ENCODE peak calls at places on chromosomes 16 and 17, in seven cellular contexts. One of them, this sample, is unnamed.
A peak's percentile ranks its signal among the peaks of the same experiment; 100 is the strongest.

GRCh38 chr16:24075929-24076716 is 180.0 kb upstream of the CACNG3 start:
- DNase-seq in IMR-90: no peak
- DNase-seq in tibial artery: no peak
- DNase-seq in naive thymus-derived CD4-positive, alpha-beta T cell: no peak
- DNase-seq in mesendoderm: peak; percentile 93
- DNase-seq in GM23248: peak; percentile 2
- DNase-seq in adrenal gland: no peak
- DNase-seq in this sample: no peak

GRCh38 chr16:1997591-1998359 is 8.0 kb downstream of the SYNGR3 start:
- DNase-seq in IMR-90: peak; percentile 75
- DNase-seq in tibial artery: no peak
- DNase-seq in naive thymus-derived CD4-positive, alpha-beta T cell: no peak
- DNase-seq in mesendoderm: no peak
- DNase-seq in GM23248: peak; percentile 82
- DNase-seq in adrenal gland: no peak
- DNase-seq in this sample: no peak

GRCh38 chr17:56523042-56523441 is 70.5 kb upstream of the NOG start:
- DNase-seq in IMR-90: no peak
- DNase-seq in tibial artery: no peak
- DNase-seq in naive thymus-derived CD4-positive, alpha-beta T cell: no peak
- DNase-seq in mesendoderm: no peak
- DNase-seq in GM23248: no peak
- DNase-seq in adrenal gland: no peak
- DNase-seq in this sample: no peak

GRCh38 chr16:12419987-12420386 is 383.7 kb downstream of the CPPED1 start:
- DNase-seq in IMR-90: no peak
- DNase-seq in tibial artery: no peak
- DNase-seq in naive thymus-derived CD4-positive, alpha-beta T cell: no peak
- DNase-seq in mesendoderm: no peak
- DNase-seq in GM23248: no peak
- DNase-seq in adrenal gland: no peak
- DNase-seq in this sample: no peak

GRCh38 chr16:81394416-81394815 is 50.2 kb upstream of the CMIP start:
- DNase-seq in IMR-90: no peak
- DNase-seq in tibial artery: peak; percentile 55
- DNase-seq in naive thymus-derived CD4-positive, alpha-beta T cell: no peak
- DNase-seq in mesendoderm: no peak
- DNase-seq in GM23248: no peak
- DNase-seq in adrenal gland: no peak
- DNase-seq in this sample: no peak

GRCh38 chr16:8867483-8868271 is 1.1 kb downstream of the CARHSP1 start:
- DNase-seq in IMR-90: no peak
- DNase-seq in tibial artery: peak; percentile 80
- DNase-seq in naive thymus-derived CD4-positive, alpha-beta T cell: peak; percentile 36
- DNase-seq in mesendoderm: peak; percentile 65
- DNase-seq in GM23248: peak; percentile 60
- DNase-seq in adrenal gland: peak; percentile 70
- DNase-seq in this sample: peak; percentile 33

GRCh38 chr17:74161501-74161850 is 42.0 kb upstream of the RPL38 start:
- DNase-seq in IMR-90: no peak
- DNase-seq in tibial artery: peak; percentile 9
- DNase-seq in naive thymus-derived CD4-positive, alpha-beta T cell: no peak
- DNase-seq in mesendoderm: no peak
- DNase-seq in GM23248: no peak
- DNase-seq in adrenal gland: no peak
- DNase-seq in this sample: no peak

GRCh38 chr16:24775455-24775854 is 46.0 kb downstream of the TNRC6A start:
- DNase-seq in IMR-90: peak; percentile 37
- DNase-seq in tibial artery: no peak
- DNase-seq in naive thymus-derived CD4-positive, alpha-beta T cell: no peak
- DNase-seq in mesendoderm: no peak
- DNase-seq in GM23248: peak; percentile 48
- DNase-seq in adrenal gland: peak; percentile 58
- DNase-seq in this sample: no peak

GRCh38 chr17:45093444-45094110 is 32.5 kb downstream of the NMT1 start:
- DNase-seq in IMR-90: no peak
- DNase-seq in tibial artery: peak; percentile 79
- DNase-seq in naive thymus-derived CD4-positive, alpha-beta T cell: no peak
- DNase-seq in mesendoderm: no peak
- DNase-seq in GM23248: peak; percentile 44
- DNase-seq in adrenal gland: peak; percentile 49
- DNase-seq in this sample: no peak

GRCh38 chr16:2835638-2836493 is 5.8 kb downstream of the ZG16B start:
- DNase-seq in IMR-90: peak; percentile 98
- DNase-seq in tibial artery: no peak
- DNase-seq in naive thymus-derived CD4-positive, alpha-beta T cell: no peak
- DNase-seq in mesendoderm: peak; percentile 99
- DNase-seq in GM23248: peak; percentile 93
- DNase-seq in adrenal gland: no peak
- DNase-seq in this sample: no peak

GRCh38 chr17:31095239-31096105 is 695 bp downstream of the NF1 start:
- DNase-seq in IMR-90: peak; percentile 47
- DNase-seq in tibial artery: peak; percentile 74
- DNase-seq in naive thymus-derived CD4-positive, alpha-beta T cell: peak; percentile 49
- DNase-seq in mesendoderm: peak; percentile 89
- DNase-seq in GM23248: peak; percentile 78
- DNase-seq in adrenal gland: peak; percentile 56
- DNase-seq in this sample: peak; percentile 39

GRCh38 chr16:15055141-15056053 is 477 bp downstream of the NTAN1 start:
- DNase-seq in IMR-90: peak; percentile 23
- DNase-seq in tibial artery: peak; percentile 66
- DNase-seq in naive thymus-derived CD4-positive, alpha-beta T cell: no peak
- DNase-seq in mesendoderm: peak; percentile 71
- DNase-seq in GM23248: peak; percentile 63
- DNase-seq in adrenal gland: peak; percentile 59
- DNase-seq in this sample: peak; percentile 77

GRCh38 chr16:31333686-31334649 is 21.0 kb upstream of the ITGAX start:
- DNase-seq in IMR-90: peak; percentile 13
- DNase-seq in tibial artery: no peak
- DNase-seq in naive thymus-derived CD4-positive, alpha-beta T cell: no peak
- DNase-seq in mesendoderm: peak; percentile 76
- DNase-seq in GM23248: peak; percentile 24
- DNase-seq in adrenal gland: no peak
- DNase-seq in this sample: peak; percentile 60

GRCh38 chr17:50558955-50559614 is 1.4 kb upstream of the CACNA1G start:
- DNase-seq in IMR-90: no peak
- DNase-seq in tibial artery: no peak
- DNase-seq in naive thymus-derived CD4-positive, alpha-beta T cell: no peak
- DNase-seq in mesendoderm: peak; percentile 85
- DNase-seq in GM23248: no peak
- DNase-seq in adrenal gland: no peak
- DNase-seq in this sample: no peak

DNA sequence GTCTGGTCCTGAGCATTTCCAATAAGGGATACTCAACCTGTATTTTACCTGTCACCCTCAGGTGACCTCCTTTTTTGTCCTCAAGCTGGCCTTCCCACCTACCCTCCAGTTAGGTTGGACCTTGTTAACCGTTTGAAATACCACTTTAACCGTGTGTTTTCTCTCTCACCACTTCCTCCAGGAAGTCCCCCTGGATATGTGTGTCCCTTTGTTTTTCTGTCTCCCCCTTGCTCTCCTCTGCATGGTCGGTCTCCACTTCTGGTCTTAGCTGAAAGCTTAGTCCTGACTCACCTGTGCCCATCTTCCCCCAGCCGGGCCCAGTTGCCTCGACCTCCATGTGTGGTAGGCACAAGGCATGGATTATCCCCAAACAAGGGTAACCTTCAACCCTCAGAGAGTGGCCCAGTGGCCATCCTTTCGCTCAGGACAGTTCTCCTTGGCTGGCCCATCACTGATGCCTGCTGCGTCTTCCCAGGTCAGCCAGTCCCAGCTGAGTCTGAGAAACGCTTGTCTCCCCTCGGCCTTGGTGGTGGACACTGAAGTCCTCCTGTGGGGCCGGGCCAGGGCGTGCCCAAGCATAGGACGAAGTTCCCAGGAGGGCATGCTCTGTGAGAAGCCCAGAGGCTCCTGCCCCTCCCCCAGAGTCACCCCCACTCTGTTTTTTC is 20.0 kb downstream of the LASP1 start:
- DNase-seq in IMR-90: no peak
- DNase-seq in tibial artery: no peak
- DNase-seq in naive thymus-derived CD4-positive, alpha-beta T cell: no peak
- DNase-seq in mesendoderm: no peak
- DNase-seq in GM23248: no peak
- DNase-seq in adrenal gland: no peak
- DNase-seq in this sample: no peak
- H3K4me3 ChIP-seq in IMR-90: no peak overlapping the region
- H3K4me3 ChIP-seq in tibial artery: no peak overlapping the region
- H3K4me3 ChIP-seq in naive thymus-derived CD4-positive, alpha-beta T cell: no peak overlapping the region
- H3K4me3 ChIP-seq in mesendoderm: no peak overlapping the region
- H3K4me3 ChIP-seq in GM23248: no peak overlapping the region
- H3K4me3 ChIP-seq in adrenal gland: no peak overlapping the region
- H3K4me3 ChIP-seq in this sample: no peak overlapping the region

GRCh38 chr16:51596247-51596646 is 445.2 kb upstream of the SALL1 start:
- DNase-seq in IMR-90: no peak
- DNase-seq in tibial artery: no peak
- DNase-seq in naive thymus-derived CD4-positive, alpha-beta T cell: no peak
- DNase-seq in mesendoderm: no peak
- DNase-seq in GM23248: no peak
- DNase-seq in adrenal gland: no peak
- DNase-seq in this sample: no peak
- H3K4me1 ChIP-seq in IMR-90: no peaks in the 10 kb centered on the region
- H3K4me1 ChIP-seq in tibial artery: no peaks in the 10 kb centered on the region
- H3K4me1 ChIP-seq in naive thymus-derived CD4-positive, alpha-beta T cell: no peaks in the 10 kb centered on the region
- H3K4me1 ChIP-seq in mesendoderm: peaks cover 2% of the 10 kb centered on the region
- H3K4me1 ChIP-seq in GM23248: no peaks in the 10 kb centered on the region
- H3K4me1 ChIP-seq in adrenal gland: no peaks in the 10 kb centered on the region
- H3K4me1 ChIP-seq in this sample: no peaks in the 10 kb centered on the region

GRCh38 chr16:57130950-57131321 is 38.6 kb downstream of the CPNE2 start:
- DNase-seq in IMR-90: no peak
- DNase-seq in tibial artery: no peak
- DNase-seq in naive thymus-derived CD4-positive, alpha-beta T cell: no peak
- DNase-seq in mesendoderm: no peak
- DNase-seq in GM23248: no peak
- DNase-seq in adrenal gland: no peak
- DNase-seq in this sample: no peak

GRCh38 chr16:57131351-57131970 is 39.1 kb downstream of the CPNE2 start:
- DNase-seq in IMR-90: no peak
- DNase-seq in tibial artery: no peak
- DNase-seq in naive thymus-derived CD4-positive, alpha-beta T cell: no peak
- DNase-seq in mesendoderm: no peak
- DNase-seq in GM23248: no peak
- DNase-seq in adrenal gland: no peak
- DNase-seq in this sample: no peak

GRCh38 chr16:57133911-57134310 is 41.5 kb downstream of the CPNE2 start:
- DNase-seq in IMR-90: no peak
- DNase-seq in tibial artery: no peak
- DNase-seq in naive thymus-derived CD4-positive, alpha-beta T cell: no peak
- DNase-seq in mesendoderm: no peak
- DNase-seq in GM23248: no peak
- DNase-seq in adrenal gland: no peak
- DNase-seq in this sample: no peak

GRCh38 chr16:57133101-57133500 is 40.7 kb downstream of the CPNE2 start:
- DNase-seq in IMR-90: no peak
- DNase-seq in tibial artery: no peak
- DNase-seq in naive thymus-derived CD4-positive, alpha-beta T cell: no peak
- DNase-seq in mesendoderm: no peak
- DNase-seq in GM23248: no peak
- DNase-seq in adrenal gland: no peak
- DNase-seq in this sample: no peak

DNA sequence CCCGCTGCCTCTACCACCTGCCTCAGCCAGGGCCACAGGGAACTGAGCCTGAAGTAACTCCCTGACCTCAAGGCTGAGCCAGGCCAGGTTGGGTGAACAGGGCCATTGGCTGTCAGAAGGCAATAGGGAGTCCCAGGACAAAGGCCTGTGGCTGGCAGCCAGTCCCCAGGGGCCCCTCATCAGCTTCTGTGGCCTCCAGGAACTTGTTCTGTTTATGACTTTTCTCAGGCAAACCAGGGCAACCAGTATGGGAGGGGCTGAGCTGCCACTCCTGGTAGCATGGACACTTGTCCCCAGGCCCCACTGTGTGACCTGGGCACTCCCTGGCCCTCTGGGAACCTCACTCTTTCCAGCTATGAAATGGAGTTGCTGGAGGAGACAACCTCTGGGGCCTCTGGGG is 40.1 kb downstream of the CPNE2 start:
- DNase-seq in IMR-90: no peak
- DNase-seq in tibial artery: no peak
- DNase-seq in naive thymus-derived CD4-positive, alpha-beta T cell: no peak
- DNase-seq in mesendoderm: no peak
- DNase-seq in GM23248: no peak
- DNase-seq in adrenal gland: no peak
- DNase-seq in this sample: peak; percentile 80
- H3K4me3 ChIP-seq in IMR-90: no peak overlapping the region
- H3K4me3 ChIP-seq in tibial artery: no peak overlapping the region
- H3K4me3 ChIP-seq in naive thymus-derived CD4-positive, alpha-beta T cell: no peak overlapping the region
- H3K4me3 ChIP-seq in mesendoderm: no peak overlapping the region
- H3K4me3 ChIP-seq in GM23248: no peak overlapping the region
- H3K4me3 ChIP-seq in adrenal gland: no peak overlapping the region
- H3K4me3 ChIP-seq in this sample: no peak overlapping the region

GRCh38 chr17:65041518-65041917 is 15.0 kb downstream of the GNA13 start:
- DNase-seq in IMR-90: no peak
- DNase-seq in tibial artery: no peak
- DNase-seq in naive thymus-derived CD4-positive, alpha-beta T cell: no peak
- DNase-seq in mesendoderm: no peak
- DNase-seq in GM23248: no peak
- DNase-seq in adrenal gland: no peak
- DNase-seq in this sample: peak; percentile 68
- H3K4me1 ChIP-seq in IMR-90: peaks cover 12% of the 10 kb centered on the region
- H3K4me1 ChIP-seq in tibial artery: peaks cover 38% of the 10 kb centered on the region
- H3K4me1 ChIP-seq in naive thymus-derived CD4-positive, alpha-beta T cell: peaks cover 60% of the 10 kb centered on the region
- H3K4me1 ChIP-seq in mesendoderm: no peaks in the 10 kb centered on the region
- H3K4me1 ChIP-seq in GM23248: no peaks in the 10 kb centered on the region
- H3K4me1 ChIP-seq in adrenal gland: peaks cover 41% of the 10 kb centered on the region
- H3K4me1 ChIP-seq in this sample: no peaks in the 10 kb centered on the region

DNA sequence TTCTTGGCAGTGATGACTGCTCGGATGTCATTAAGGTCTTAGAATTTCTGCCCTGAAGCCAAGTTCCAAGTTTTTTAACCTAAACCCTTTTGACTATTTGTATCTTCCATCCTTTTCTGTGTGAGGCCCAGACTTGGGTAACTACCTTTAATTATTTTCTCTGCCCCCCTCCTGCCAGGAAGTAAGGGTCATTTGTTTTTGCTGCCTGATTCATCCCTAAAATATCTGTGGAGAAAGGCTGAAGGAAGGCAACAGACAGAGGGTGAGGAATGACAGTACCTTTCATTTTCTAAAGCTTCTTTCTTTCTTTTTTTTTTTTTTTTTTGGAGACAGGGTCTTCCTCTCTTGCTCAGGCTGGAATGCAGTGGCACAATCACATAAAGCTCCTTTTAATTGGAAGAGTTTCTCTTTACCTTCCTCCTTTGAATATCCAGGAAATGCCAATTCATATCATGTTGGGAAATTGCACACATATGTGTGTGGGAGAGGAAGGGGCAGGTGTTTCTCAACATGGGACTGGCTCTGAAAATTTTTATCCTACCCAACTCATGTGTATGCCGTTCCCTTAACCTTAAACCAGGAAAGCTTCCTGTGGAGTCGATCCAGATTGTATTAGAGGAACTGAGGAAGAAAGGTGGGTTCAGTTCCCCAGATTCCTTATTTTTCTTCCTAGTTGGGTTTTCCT is 959 bp downstream of the VPS25 start:
- DNase-seq in IMR-90: peak; percentile 55
- DNase-seq in tibial artery: no peak
- DNase-seq in naive thymus-derived CD4-positive, alpha-beta T cell: no peak
- DNase-seq in mesendoderm: peak; percentile 25
- DNase-seq in GM23248: peak; percentile 58
- DNase-seq in adrenal gland: no peak
- DNase-seq in this sample: no peak
- H3K4me3 ChIP-seq in IMR-90: peak overlapping the region; percentile 84
- H3K4me3 ChIP-seq in tibial artery: peak overlapping the region; percentile 62
- H3K4me3 ChIP-seq in naive thymus-derived CD4-positive, alpha-beta T cell: peak overlapping the region; percentile 97
- H3K4me3 ChIP-seq in mesendoderm: peak overlapping the region; percentile 100
- H3K4me3 ChIP-seq in GM23248: peak overlapping the region; percentile 93
- H3K4me3 ChIP-seq in adrenal gland: peak overlapping the region; percentile 34
- H3K4me3 ChIP-seq in this sample: peak overlapping the region; percentile 74

GRCh38 chr16:70751593-70751992 is 49.4 kb downstream of the VAC14 start:
- DNase-seq in IMR-90: no peak
- DNase-seq in tibial artery: no peak
- DNase-seq in naive thymus-derived CD4-positive, alpha-beta T cell: no peak
- DNase-seq in mesendoderm: no peak
- DNase-seq in GM23248: no peak
- DNase-seq in adrenal gland: no peak
- DNase-seq in this sample: no peak
- H3K4me1 ChIP-seq in IMR-90: peaks cover 40% of the 10 kb centered on the region
- H3K4me1 ChIP-seq in tibial artery: peaks cover 64% of the 10 kb centered on the region
- H3K4me1 ChIP-seq in naive thymus-derived CD4-positive, alpha-beta T cell: no peaks in the 10 kb centered on the region
- H3K4me1 ChIP-seq in mesendoderm: no peaks in the 10 kb centered on the region
- H3K4me1 ChIP-seq in GM23248: peaks cover 22% of the 10 kb centered on the region
- H3K4me1 ChIP-seq in adrenal gland: peaks cover 30% of the 10 kb centered on the region
- H3K4me1 ChIP-seq in this sample: no peaks in the 10 kb centered on the region